ENCODE peak calls at places on chromosomes 12 and 14, in seven cellular contexts. One of them, this sample, is unnamed.

GRCh38 chr12:87820524-87821194 is 208.5 kb downstream of the C12orf50 start:
- DNase-seq in HepG2: no peak
- DNase-seq in SK-N-SH: no peak
- DNase-seq in HCT116: peak; percentile 64
- DNase-seq in H1: no peak
- DNase-seq in GM12878: no peak
- DNase-seq in K562: no peak
- DNase-seq in this sample: no peak

GRCh38 chr14:73725116-73726024 is 11.2 kb upstream of the PNMA1 start:
- DNase-seq in GM12878: no peak
- DNase-seq in K562: peak; percentile 85
- DNase-seq in H1: no peak
- DNase-seq in SK-N-SH: no peak
- DNase-seq in HepG2: no peak
- DNase-seq in HCT116: no peak
- DNase-seq in this sample: no peak

GRCh38 chr12:45208604-45209487 is 7.0 kb upstream of the ANO6 start:
- DNase-seq in GM12878: no peak
- DNase-seq in H1: no peak
- DNase-seq in K562: no peak
- DNase-seq in SK-N-SH: no peak
- DNase-seq in HCT116: peak; percentile 52
- DNase-seq in HepG2: peak; percentile 48
- DNase-seq in this sample: no peak

GRCh38 chr12:31353730-31354708 is 28.1 kb upstream of the SINHCAF start:
- DNase-seq in SK-N-SH: no peak
- DNase-seq in GM12878: no peak
- DNase-seq in H1: no peak
- DNase-seq in K562: no peak
- DNase-seq in HCT116: no peak
- DNase-seq in HepG2: no peak
- DNase-seq in this sample: no peak

GRCh38 chr12:58668831-58669230 is 251.5 kb downstream of the LRIG3 start:
- DNase-seq in GM12878: no peak
- DNase-seq in HCT116: no peak
- DNase-seq in K562: no peak
- DNase-seq in SK-N-SH: no peak
- DNase-seq in HepG2: no peak
- DNase-seq in H1: no peak
- DNase-seq in this sample: no peak

GRCh38 chr12:916240-916639 is 33.3 kb downstream of the RAD52 start:
- DNase-seq in H1: no peak
- DNase-seq in HepG2: no peak
- DNase-seq in K562: no peak
- DNase-seq in HCT116: no peak
- DNase-seq in SK-N-SH: no peak
- DNase-seq in GM12878: no peak
- DNase-seq in this sample: no peak

GRCh38 chr14:85597701-85598100 is 67.8 kb downstream of the FLRT2 start:
- DNase-seq in HCT116: no peak
- DNase-seq in HepG2: no peak
- DNase-seq in K562: no peak
- DNase-seq in H1: no peak
- DNase-seq in SK-N-SH: no peak
- DNase-seq in GM12878: no peak
- DNase-seq in this sample: no peak

GRCh38 chr14:23435540-23436326 is at the start of gene MYH7:
- DNase-seq in GM12878: no peak
- DNase-seq in H1: no peak
- DNase-seq in HCT116: no peak
- DNase-seq in SK-N-SH: no peak
- DNase-seq in HepG2: peak; percentile 94
- DNase-seq in K562: no peak
- DNase-seq in this sample: no peak

GRCh38 chr12:98578821-98579220 is 14.7 kb upstream of the SLC25A3 start:
- DNase-seq in H1: no peak
- DNase-seq in SK-N-SH: no peak
- DNase-seq in HepG2: no peak
- DNase-seq in HCT116: peak; percentile 51
- DNase-seq in K562: peak; percentile 58
- DNase-seq in GM12878: no peak
- DNase-seq in this sample: peak; percentile 20

GRCh38 chr12:24233519-24234246 is 284.2 kb upstream of the SOX5 start:
- DNase-seq in K562: no peak
- DNase-seq in HCT116: no peak
- DNase-seq in H1: no peak
- DNase-seq in HepG2: no peak
- DNase-seq in GM12878: no peak
- DNase-seq in SK-N-SH: no peak
- DNase-seq in this sample: peak; percentile 34

GRCh38 chr12:123801573-123802178 is 39.6 kb downstream of the DNAH10 start:
- DNase-seq in GM12878: no peak
- DNase-seq in SK-N-SH: no peak
- DNase-seq in K562: no peak
- DNase-seq in HCT116: peak; percentile 26
- DNase-seq in H1: no peak
- DNase-seq in HepG2: no peak
- DNase-seq in this sample: no peak

GRCh38 chr14:75452324-75452723 is 24.5 kb downstream of the JDP2 start:
- DNase-seq in HepG2: no peak
- DNase-seq in HCT116: no peak
- DNase-seq in SK-N-SH: no peak
- DNase-seq in K562: no peak
- DNase-seq in GM12878: no peak
- DNase-seq in H1: no peak
- DNase-seq in this sample: no peak

GRCh38 chr14:92653162-92653651 is 95.2 kb downstream of the LGMN start:
- DNase-seq in H1: no peak
- DNase-seq in HCT116: no peak
- DNase-seq in K562: no peak
- DNase-seq in GM12878: no peak
- DNase-seq in SK-N-SH: no peak
- DNase-seq in HepG2: no peak
- DNase-seq in this sample: no peak

GRCh38 chr14:33030406-33030805 is 91.7 kb downstream of the NPAS3 start:
- DNase-seq in H1: no peak
- DNase-seq in GM12878: no peak
- DNase-seq in HepG2: no peak
- DNase-seq in K562: no peak
- DNase-seq in SK-N-SH: no peak
- DNase-seq in HCT116: no peak
- DNase-seq in this sample: no peak

DNA sequence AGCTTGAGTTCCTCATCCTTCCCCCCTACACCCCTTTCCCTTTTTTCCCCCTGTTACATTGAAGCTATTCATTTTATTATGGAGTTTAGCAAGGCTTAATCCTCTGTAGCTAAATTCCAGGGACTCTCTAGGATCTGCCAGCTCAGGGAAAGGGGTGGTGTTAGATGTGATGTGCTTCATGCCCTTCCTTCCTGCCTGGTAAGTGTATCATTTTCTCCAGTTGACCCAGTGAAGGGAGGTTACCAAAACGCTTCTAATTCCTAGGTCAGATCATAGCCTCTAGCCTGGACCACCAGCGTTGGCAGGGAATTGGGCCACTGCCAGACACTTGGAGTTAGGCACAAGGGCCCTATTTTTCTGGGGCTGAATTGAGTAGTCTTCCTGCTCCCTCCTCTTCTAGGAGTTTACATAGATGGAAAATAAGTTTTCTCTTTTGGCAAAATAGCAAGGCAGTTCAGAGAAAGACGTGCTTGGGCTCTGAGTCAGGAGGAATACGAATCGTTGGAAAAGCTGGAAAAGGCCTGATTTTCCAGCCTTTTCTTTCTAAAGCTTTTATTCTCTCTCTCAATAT is 88.3 kb downstream of the NPAS3 start:
- DNase-seq in H1: no peak
- DNase-seq in GM12878: no peak
- DNase-seq in SK-N-SH: no peak
- DNase-seq in HCT116: no peak
- DNase-seq in K562: no peak
- DNase-seq in HepG2: no peak
- DNase-seq in this sample: no peak
- TF ChIP-seq JUND in H1: no peak
- TF ChIP-seq JUND in GM12878: no peak
- TF ChIP-seq JUND in SK-N-SH: no peak
- TF ChIP-seq JUND in HCT116: no peak
- TF ChIP-seq JUND in K562: no peak
- TF ChIP-seq JUND in HepG2: no peak
- TF ChIP-seq JUND in this sample: no peak

GRCh38 chr14:66628646-66629045 is 120.7 kb downstream of the GPHN start:
- DNase-seq in HCT116: no peak
- DNase-seq in HepG2: no peak
- DNase-seq in GM12878: no peak
- DNase-seq in H1: no peak
- DNase-seq in SK-N-SH: no peak
- DNase-seq in K562: no peak
- DNase-seq in this sample: no peak

GRCh38 chr14:66623838-66624237 is 115.9 kb downstream of the GPHN start:
- DNase-seq in SK-N-SH: no peak
- DNase-seq in H1: no peak
- DNase-seq in K562: no peak
- DNase-seq in HepG2: no peak
- DNase-seq in GM12878: no peak
- DNase-seq in HCT116: no peak
- DNase-seq in this sample: no peak

GRCh38 chr14:66619952-66620351 is 112.0 kb downstream of the GPHN start:
- DNase-seq in SK-N-SH: no peak
- DNase-seq in H1: no peak
- DNase-seq in K562: no peak
- DNase-seq in HCT116: no peak
- DNase-seq in GM12878: no peak
- DNase-seq in HepG2: no peak
- DNase-seq in this sample: no peak

DNA sequence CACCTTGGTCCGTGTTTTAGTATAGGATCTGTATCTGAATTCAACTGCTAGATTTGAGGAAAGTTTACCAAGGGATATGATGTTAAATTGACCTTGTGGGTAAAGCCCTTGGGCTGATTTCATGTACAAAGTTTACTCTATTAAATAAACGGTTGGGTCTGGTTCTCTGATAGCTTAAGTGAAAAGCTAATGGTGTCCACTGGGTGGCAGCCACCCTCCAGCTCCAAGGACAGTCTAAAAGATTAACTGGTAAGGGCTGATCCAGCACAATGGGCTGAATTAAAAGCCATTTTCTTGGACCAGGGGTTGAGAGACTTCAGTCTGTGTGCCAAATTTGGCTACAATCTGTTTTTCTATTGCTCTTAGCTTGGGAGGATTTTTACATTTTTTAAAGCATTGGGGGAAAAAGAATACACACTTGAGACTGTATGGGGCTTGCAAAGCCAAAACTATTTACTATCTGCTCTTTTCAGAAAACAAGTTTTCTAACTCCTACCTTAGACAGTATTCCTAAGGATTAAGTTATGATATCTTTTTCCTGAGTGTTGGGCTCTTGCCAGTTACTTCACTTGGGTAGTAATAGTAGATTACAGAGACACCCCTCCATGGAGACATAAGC is 116.5 kb downstream of the GPHN start:
- DNase-seq in SK-N-SH: peak; percentile 60
- DNase-seq in GM12878: peak; percentile 21
- DNase-seq in HepG2: peak; percentile 53
- DNase-seq in K562: peak; percentile 2
- DNase-seq in H1: peak; percentile 23
- DNase-seq in HCT116: peak; percentile 48
- DNase-seq in this sample: peak; percentile 78
- TF ChIP-seq JUND in SK-N-SH: no peak
- TF ChIP-seq JUND in GM12878: no peak
- TF ChIP-seq JUND in HepG2: no peak
- TF ChIP-seq JUND in K562: no peak
- TF ChIP-seq JUND in H1: no peak
- TF ChIP-seq JUND in HCT116: no peak
- TF ChIP-seq JUND in this sample: no peak

GRCh38 chr12:12441891-12442461 is 85.1 kb downstream of the BORCS5 start:
- DNase-seq in SK-N-SH: no peak
- DNase-seq in K562: peak; percentile 52
- DNase-seq in HepG2: no peak
- DNase-seq in H1: no peak
- DNase-seq in HCT116: no peak
- DNase-seq in GM12878: no peak
- DNase-seq in this sample: no peak
- TF ChIP-seq JUND in SK-N-SH: no peak
- TF ChIP-seq JUND in K562: no peak
- TF ChIP-seq JUND in HepG2: no peak
- TF ChIP-seq JUND in H1: no peak
- TF ChIP-seq JUND in HCT116: no peak
- TF ChIP-seq JUND in GM12878: no peak
- TF ChIP-seq JUND in this sample: no peak

DNA sequence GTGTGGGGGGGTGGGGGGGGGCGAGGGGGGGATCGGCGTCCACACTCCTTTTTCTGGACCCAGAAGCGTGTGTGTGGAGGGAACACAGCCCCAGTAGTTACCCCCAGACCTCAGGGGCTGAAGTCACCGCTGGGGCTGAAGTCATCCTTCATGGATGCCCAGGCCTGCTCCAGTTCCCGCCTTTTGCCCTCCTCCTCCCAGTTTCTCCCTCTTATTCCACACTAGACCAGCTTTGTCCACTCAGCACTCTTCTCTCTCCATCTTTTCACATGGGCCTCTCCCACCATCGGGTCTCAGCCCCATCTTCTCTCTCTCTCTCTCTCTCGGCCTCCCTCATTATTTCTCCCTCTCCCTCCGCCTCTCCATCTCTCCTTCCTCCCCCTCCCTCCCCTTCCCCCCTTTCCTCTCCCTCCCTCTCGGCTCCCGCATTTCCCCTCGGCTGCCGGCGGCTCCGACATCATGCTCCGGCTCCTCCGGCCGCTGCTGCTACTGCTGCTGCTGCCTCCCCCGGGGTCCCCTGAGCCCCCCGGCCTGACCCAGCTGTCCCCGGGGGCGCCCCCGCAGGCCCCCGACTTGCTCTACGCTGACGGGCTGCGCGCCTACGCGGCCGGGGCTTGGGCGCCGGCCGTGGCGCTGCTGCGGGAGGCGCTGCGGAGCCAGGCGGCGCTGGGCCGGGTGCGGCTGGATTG is at the start of gene P3H3:
- DNase-seq in HepG2: peak; percentile 23
- DNase-seq in K562: peak; percentile 53
- DNase-seq in H1: no peak
- DNase-seq in GM12878: no peak
- DNase-seq in SK-N-SH: peak; percentile 84
- DNase-seq in HCT116: no peak
- DNase-seq in this sample: no peak
- TF ChIP-seq JUND in HepG2: no peak
- TF ChIP-seq JUND in K562: no peak
- TF ChIP-seq JUND in H1: no peak
- TF ChIP-seq JUND in GM12878: no peak
- TF ChIP-seq JUND in SK-N-SH: no peak
- TF ChIP-seq JUND in HCT116: no peak
- TF ChIP-seq JUND in this sample: no peak

GRCh38 chr14:61342486-61342885 is 21.1 kb downstream of the PRKCH start:
- DNase-seq in GM12878: peak; percentile 67
- DNase-seq in SK-N-SH: no peak
- DNase-seq in K562: no peak
- DNase-seq in H1: no peak
- DNase-seq in HepG2: no peak
- DNase-seq in HCT116: no peak
- DNase-seq in this sample: no peak
- TF ChIP-seq JUND in GM12878: no peak
- TF ChIP-seq JUND in SK-N-SH: no peak
- TF ChIP-seq JUND in K562: no peak
- TF ChIP-seq JUND in H1: no peak
- TF ChIP-seq JUND in HepG2: no peak
- TF ChIP-seq JUND in HCT116: no peak
- TF ChIP-seq JUND in this sample: no peak

GRCh38 chr14:35391388-35391710 is 13.2 kb downstream of the NFKBIA start:
- DNase-seq in H1: no peak
- DNase-seq in HCT116: no peak
- DNase-seq in GM12878: no peak
- DNase-seq in SK-N-SH: no peak
- DNase-seq in K562: no peak
- DNase-seq in HepG2: no peak
- DNase-seq in this sample: no peak
- TF ChIP-seq JUND in H1: no peak
- TF ChIP-seq JUND in HCT116: no peak
- TF ChIP-seq JUND in GM12878: no peak
- TF ChIP-seq JUND in SK-N-SH: no peak
- TF ChIP-seq JUND in K562: no peak
- TF ChIP-seq JUND in HepG2: no peak
- TF ChIP-seq JUND in this sample: no peak

This sample was measured in T47D.